ENCODE peak calls at places on chromosome 10, in ten cellular contexts. F is brain microvascular endothelial cell, K is chondrocyte, U is body of pancreas, T is IMR-90, L is GM23338, X is foreskin fibroblast, D is cardiac fibroblast, C is lower leg skin, R is PC-3. Z is an unnamed sample.

GRCh38 chr10:23870612-23871011 is 338.3 kb upstream of the KIAA1217 start:
- DNase-seq in K (no peak), R (no peak), L (no peak), D (no peak), X (no peak), F (no peak), T (no peak), U (no peak), C (no peak), Z (no peak)

GRCh38 chr10:91251430-91252056 is 31.1 kb downstream of the PCGF5 start:
- DNase-seq in K (no peak), F (peak; percentile 42), R (peak; percentile 65), U (peak; percentile 58), D (peak; percentile 70), X (peak; percentile 40), C (no peak), T (peak; percentile 62), L (peak; percentile 65), Z (peak; percentile 30)

GRCh38 chr10:14056545-14057332 is 274.0 kb downstream of the FRMD4A start:
- DNase-seq in L (peak; percentile 54), F (peak; percentile 92), K (no peak), T (peak; percentile 97), X (peak; percentile 96), U (no peak), C (no peak), D (peak; percentile 99), R (no peak), Z (peak; percentile 99)

GRCh38 chr10:4650572-4650971 is 175.4 kb upstream of the AKR1E2 start:
- DNase-seq in X (peak; percentile 66), C (peak; percentile 90), K (no peak), F (peak; percentile 27), U (no peak), L (no peak), T (peak; percentile 75), R (no peak), D (peak; percentile 56), Z (peak; percentile 51)

GRCh38 chr10:53236941-53237340 is 464.4 kb upstream of the MBL2 start:
- DNase-seq in C (no peak), F (no peak), D (no peak), T (no peak), R (peak; percentile 62), U (no peak), L (no peak), K (no peak), X (no peak), Z (no peak)

GRCh38 chr10:118204292-118204943 is 137.7 kb downstream of the FAM204A start:
- DNase-seq in L (peak; percentile 55), F (no peak), C (no peak), X (no peak), R (no peak), T (no peak), U (no peak), K (no peak), D (no peak), Z (no peak)

GRCh38 chr10:3681642-3682554 is 103.1 kb downstream of the KLF6 start:
- DNase-seq in D (no peak), U (peak; percentile 31), K (no peak), R (no peak), C (no peak), T (no peak), L (no peak), X (no peak), F (no peak), Z (no peak)

GRCh38 chr10:24556746-24557742 is 166.6 kb downstream of the ARHGAP21 start:
- DNase-seq in C (peak; percentile 60), F (peak; percentile 58), U (peak; percentile 53), T (peak; percentile 79), R (peak; percentile 74), D (peak; percentile 85), X (peak; percentile 46), K (no peak), L (peak; percentile 76), Z (peak; percentile 58)

GRCh38 chr10:117980216-117980615 is 66.5 kb downstream of the RAB11FIP2 start:
- DNase-seq in F (peak; percentile 31), U (no peak), X (peak; percentile 64), L (no peak), K (no peak), D (peak; percentile 83), C (no peak), T (peak; percentile 87), R (peak; percentile 87), Z (peak; percentile 76)

GRCh38 chr10:31096161-31096560 is 64.5 kb upstream of the ZNF438 start:
- DNase-seq in T (no peak), L (no peak), F (no peak), R (no peak), D (no peak), U (no peak), X (no peak), K (no peak), C (no peak), Z (no peak)

GRCh38 chr10:14691359-14691758 is 83.3 kb downstream of the FAM107B start:
- DNase-seq in T (no peak), C (no peak), X (no peak), D (no peak), U (no peak), K (no peak), F (no peak), L (no peak), R (no peak), Z (no peak)

GRCh38 chr10:119090968-119091367 is 10.4 kb upstream of the EIF3A start:
- DNase-seq in U (no peak), X (peak; percentile 62), L (no peak), T (peak; percentile 68), R (peak; percentile 91), D (peak; percentile 83), F (peak; percentile 69), K (no peak), C (no peak), Z (peak; percentile 58)

GRCh38 chr10:17113346-17113745 is 16.3 kb downstream of the CUBN start:
- DNase-seq in X (no peak), U (no peak), T (no peak), L (no peak), F (no peak), C (no peak), R (peak; percentile 74), D (no peak), K (no peak), Z (peak; percentile 85)

GRCh38 chr10:101629781-101630419 is 41.8 kb downstream of the DPCD start:
- DNase-seq in F (no peak), T (no peak), C (no peak), D (no peak), R (no peak), K (peak; percentile 19), U (no peak), L (no peak), X (no peak), Z (no peak)

GRCh38 chr10:70234668-70235447 is 1.6 kb upstream of the PPA1 start:
- DNase-seq in R (no peak), U (no peak), C (peak; percentile 91), K (no peak), X (peak; percentile 90), D (peak; percentile 41), F (peak; percentile 42), L (no peak), T (peak; percentile 84), Z (peak; percentile 70)

GRCh38 chr10:131096031-131096430 is 215.5 kb downstream of the TCERG1L start:
- DNase-seq in L (no peak), C (no peak), T (no peak), R (no peak), U (no peak), X (no peak), D (no peak), K (no peak), F (no peak), Z (no peak)

GRCh38 chr10:22489975-22490374 is 144.7 kb downstream of the SPAG6 start:
- DNase-seq in X (no peak), T (no peak), L (no peak), C (no peak), U (no peak), F (no peak), K (no peak), R (no peak), D (no peak), Z (no peak)

GRCh38 chr10:10497245-10497644 is 520.4 kb upstream of the CELF2 start:
- DNase-seq in X (no peak), C (no peak), U (no peak), R (no peak), T (no peak), D (no peak), K (no peak), F (no peak), L (peak; percentile 10), Z (no peak)
- TF ChIP-seq CTCF in X (no peak), C (no peak), U (no peak), R (no peak), T (no peak), D (no peak), K (peak; percentile 22), F (no peak), L (peak; percentile 36), Z (no peak)

DNA sequence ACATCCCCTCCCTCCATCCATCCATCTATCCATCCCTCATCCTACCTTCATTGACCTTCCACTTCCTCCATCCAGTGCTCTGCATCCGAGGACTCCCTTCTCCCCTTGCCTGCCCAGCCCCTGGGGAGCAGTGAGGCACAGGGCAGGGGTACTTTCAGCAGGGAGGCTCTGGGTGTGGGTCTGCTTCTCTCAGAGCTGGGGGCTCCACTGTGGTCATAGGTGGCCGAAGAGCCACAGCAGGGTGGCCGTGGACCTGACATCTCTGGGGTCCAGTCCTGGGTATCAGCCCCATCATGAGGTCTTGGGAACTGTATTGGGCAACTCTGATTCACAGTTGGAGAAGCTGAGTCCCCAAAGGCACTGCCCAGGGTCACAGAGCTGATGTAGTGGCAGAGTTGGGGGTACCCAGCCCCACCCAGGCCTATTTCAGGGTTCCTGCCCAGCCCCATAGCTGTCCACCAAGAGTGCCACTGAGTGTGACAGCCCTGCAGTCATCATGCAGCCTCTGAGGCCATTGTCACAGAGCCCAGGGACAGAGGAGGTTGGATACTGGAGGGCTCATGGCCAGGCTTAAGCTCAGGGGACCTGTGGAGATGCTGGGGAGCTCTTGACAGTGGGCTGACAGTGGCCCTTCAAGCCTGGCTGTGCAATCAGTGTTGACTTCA is 35.3 kb upstream of the DPYSL4 start:
- DNase-seq in U (peak; percentile 5), C (no peak), X (no peak), L (no peak), R (no peak), D (no peak), F (no peak), T (no peak), K (peak; percentile 52), Z (no peak)
- TF ChIP-seq CTCF in U (no peak), C (no peak), X (no peak), L (no peak), R (no peak), D (no peak), F (no peak), T (no peak), K (no peak), Z (no peak)

GRCh38 chr10:60618861-60619260 is 159.4 kb upstream of the CDK1 start:
- DNase-seq in L (peak; percentile 25), X (no peak), F (no peak), U (no peak), C (no peak), D (peak; percentile 6), T (no peak), R (peak; percentile 55), K (no peak), Z (no peak)
- TF ChIP-seq CTCF in L (peak; percentile 30), X (no peak), F (peak; percentile 16), U (no peak), C (no peak), D (no peak), T (no peak), R (peak; percentile 69), K (peak; percentile 10), Z (no peak)

GRCh38 chr10:843703-844102 is 87.8 kb downstream of the LARP4B start:
- DNase-seq in X (no peak), L (no peak), D (peak; percentile 27), U (no peak), R (no peak), T (no peak), C (no peak), F (no peak), K (no peak), Z (no peak)
- TF ChIP-seq CTCF in X (no peak), L (no peak), D (no peak), U (no peak), R (no peak), T (no peak), C (no peak), F (no peak), K (peak; percentile 56), Z (no peak)